ENCODE peak calls at places on chromosomes 3 and 15, in ten cellular contexts. O is heart left ventricle, J is transverse colon, C is NB4, I is breast epithelium, X is HCT116, K is ovary, T is IMR-90, V is GM12892, Q is spleen. H is an unnamed sample.

GRCh38 chr15:87215100-87215499 is 1041.4 kb downstream of the NTRK3 start:
- DNase-seq in T (no peak), C (no peak), O (no peak), J (no peak), V (no peak), Q (no peak), K (no peak), X (no peak), I (no peak), H (no peak)

GRCh38 chr3:124997303-124998246 is 58.2 kb downstream of the HEG1 start:
- DNase-seq in V (no peak), X (no peak), Q (no peak), K (no peak), T (no peak), I (no peak), C (no peak), O (no peak), J (no peak), H (no peak)

GRCh38 chr3:140406655-140407054 is 271.2 kb upstream of the TRIM42 start:
- DNase-seq in I (no peak), V (no peak), X (no peak), O (no peak), J (no peak), T (no peak), Q (no peak), K (no peak), C (no peak), H (no peak)

GRCh38 chr3:132029182-132029902 is 5.5 kb downstream of the CPNE4 start:
- DNase-seq in I (peak; percentile 41), O (peak; percentile 75), Q (peak; percentile 88), T (peak; percentile 61), X (peak; percentile 69), C (peak; percentile 75), V (peak; percentile 30), J (peak; percentile 74), K (peak; percentile 44), H (peak; percentile 86)

GRCh38 chr15:76221085-76221767 is 90.0 kb downstream of the ETFA start:
- DNase-seq in O (no peak), I (no peak), V (no peak), C (no peak), T (no peak), J (no peak), K (no peak), Q (no peak), X (no peak), H (no peak)

GRCh38 chr15:34583399-34584320 is at the start of gene GOLGA8B:
- DNase-seq in V (peak; percentile 82), T (peak; percentile 41), I (no peak), J (peak; percentile 79), X (peak; percentile 38), O (peak; percentile 57), C (peak; percentile 77), K (peak; percentile 75), Q (peak; percentile 93), H (peak; percentile 74)

GRCh38 chr3:189563841-189564563 is 67.2 kb upstream of the TP63 start:
- DNase-seq in K (no peak), V (peak; percentile 10), I (no peak), T (peak; percentile 78), X (no peak), Q (no peak), J (no peak), C (peak; percentile 11), O (no peak), H (no peak)

GRCh38 chr3:148466143-148466542 is 231.6 kb upstream of the AGTR1 start:
- DNase-seq in I (no peak), J (no peak), T (peak; percentile 73), X (no peak), V (no peak), K (no peak), C (no peak), Q (no peak), O (no peak), H (no peak)

GRCh38 chr15:31241888-31242287 is 84.7 kb upstream of the KLF13 start:
- DNase-seq in Q (no peak), O (no peak), J (no peak), C (no peak), K (no peak), T (no peak), I (no peak), X (no peak), V (no peak), H (no peak)

GRCh38 chr3:143627336-143627735 is 220.9 kb downstream of the SLC9A9 start:
- DNase-seq in X (no peak), K (no peak), C (no peak), J (no peak), O (no peak), I (no peak), T (peak; percentile 3), Q (no peak), V (no peak), H (no peak)

GRCh38 chr3:170178631-170179030 is 2.9 kb downstream of the PHC3 start:
- DNase-seq in J (peak; percentile 41), C (peak; percentile 32), K (no peak), V (no peak), I (no peak), Q (no peak), X (no peak), O (no peak), T (no peak), H (no peak)

GRCh38 chr3:107235923-107236315 is 141.3 kb upstream of the CCDC54 start:
- DNase-seq in K (no peak), I (no peak), V (peak; percentile 18), Q (no peak), C (peak; percentile 77), T (peak; percentile 89), O (peak; percentile 52), J (peak; percentile 20), X (peak; percentile 68), H (peak; percentile 80)

GRCh38 chr3:133573054-133573628 is 345 bp upstream of the CDV3 start:
- DNase-seq in O (peak; percentile 100), Q (peak; percentile 100), K (peak; percentile 100), T (peak; percentile 100), X (peak; percentile 100), I (peak; percentile 100), J (peak; percentile 100), V (peak; percentile 61), C (peak; percentile 100), H (no peak)

DNA sequence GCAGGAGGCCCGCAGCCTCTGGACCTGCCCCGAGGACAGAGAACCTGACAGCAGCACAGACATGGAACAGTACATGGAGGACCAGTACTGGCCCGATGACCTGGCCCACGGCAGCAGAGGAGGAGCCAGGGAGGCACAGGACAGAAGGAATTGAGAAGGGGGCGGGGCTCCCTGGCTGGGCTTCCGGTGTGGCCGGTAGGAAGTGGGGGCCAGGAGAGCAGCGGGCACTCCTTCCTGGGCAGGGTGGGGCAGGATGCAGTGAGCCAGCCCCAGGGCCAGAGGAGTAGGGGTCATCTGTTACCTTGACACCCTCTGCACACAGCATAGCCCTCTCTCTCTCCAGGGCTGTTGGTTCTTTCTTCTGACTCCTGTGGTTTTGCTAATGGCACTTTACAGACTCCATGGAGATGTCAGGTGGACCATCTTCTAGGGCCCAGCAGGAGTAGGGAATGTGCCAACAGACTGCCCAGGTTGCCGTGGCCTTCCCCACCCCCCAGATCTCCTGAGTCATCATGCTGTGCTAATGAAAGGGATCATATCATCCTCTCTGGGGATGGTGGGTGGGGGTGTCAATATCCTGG is 8.6 kb upstream of the ISG20 start:
- DNase-seq in J (peak; percentile 77), T (no peak), V (no peak), X (no peak), Q (peak; percentile 87), K (no peak), C (no peak), I (no peak), O (no peak), H (peak; percentile 52)
- TF ChIP-seq POLR2A in J (no peak), T (no peak), V (no peak), X (no peak), Q (no peak), K (no peak), C (no peak), I (no peak), O (no peak), H (no peak)

DNA sequence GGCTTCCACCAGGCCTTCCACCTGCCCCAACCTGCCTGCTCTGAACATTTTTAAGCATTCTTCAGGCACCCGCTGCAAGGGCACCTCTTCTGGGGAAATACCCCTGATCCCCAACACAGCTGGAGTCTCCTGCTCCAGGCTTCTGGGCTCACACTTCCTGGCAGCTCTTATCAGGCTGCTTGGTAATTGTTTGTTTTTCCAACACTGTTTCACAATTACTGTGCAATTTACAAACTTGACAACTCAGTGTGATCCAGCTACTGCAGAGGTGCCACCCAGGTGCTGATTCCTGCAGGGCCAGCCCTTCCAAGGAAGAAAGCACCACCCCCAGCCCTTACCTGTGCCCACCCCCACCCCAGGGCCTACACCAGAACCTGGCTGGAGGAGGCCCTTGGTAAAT is 66.6 kb downstream of the MAGEF1 start:
- DNase-seq in V (no peak), X (no peak), C (no peak), Q (no peak), T (peak; percentile 20), O (no peak), K (no peak), J (peak; percentile 27), I (no peak), H (no peak)
- TF ChIP-seq POLR2A in V (no peak), X (no peak), C (no peak), Q (no peak), T (no peak), O (no peak), K (no peak), J (no peak), I (no peak), H (no peak)

GRCh38 chr3:56801597-56802410 is at the start of gene ARHGEF3:
- DNase-seq in Q (peak; percentile 98), X (peak; percentile 72), T (peak; percentile 48), K (peak; percentile 91), I (peak; percentile 75), C (peak; percentile 60), J (peak; percentile 88), O (peak; percentile 89), V (peak; percentile 83), H (peak; percentile 81)
- TF ChIP-seq POLR2A in Q (peak; percentile 92), X (peak; percentile 57), T (peak; percentile 41), K (peak; percentile 90), I (peak; percentile 36), C (no peak), J (peak; percentile 76), O (peak; percentile 94), V (peak; percentile 63), H (peak; percentile 29)

DNA sequence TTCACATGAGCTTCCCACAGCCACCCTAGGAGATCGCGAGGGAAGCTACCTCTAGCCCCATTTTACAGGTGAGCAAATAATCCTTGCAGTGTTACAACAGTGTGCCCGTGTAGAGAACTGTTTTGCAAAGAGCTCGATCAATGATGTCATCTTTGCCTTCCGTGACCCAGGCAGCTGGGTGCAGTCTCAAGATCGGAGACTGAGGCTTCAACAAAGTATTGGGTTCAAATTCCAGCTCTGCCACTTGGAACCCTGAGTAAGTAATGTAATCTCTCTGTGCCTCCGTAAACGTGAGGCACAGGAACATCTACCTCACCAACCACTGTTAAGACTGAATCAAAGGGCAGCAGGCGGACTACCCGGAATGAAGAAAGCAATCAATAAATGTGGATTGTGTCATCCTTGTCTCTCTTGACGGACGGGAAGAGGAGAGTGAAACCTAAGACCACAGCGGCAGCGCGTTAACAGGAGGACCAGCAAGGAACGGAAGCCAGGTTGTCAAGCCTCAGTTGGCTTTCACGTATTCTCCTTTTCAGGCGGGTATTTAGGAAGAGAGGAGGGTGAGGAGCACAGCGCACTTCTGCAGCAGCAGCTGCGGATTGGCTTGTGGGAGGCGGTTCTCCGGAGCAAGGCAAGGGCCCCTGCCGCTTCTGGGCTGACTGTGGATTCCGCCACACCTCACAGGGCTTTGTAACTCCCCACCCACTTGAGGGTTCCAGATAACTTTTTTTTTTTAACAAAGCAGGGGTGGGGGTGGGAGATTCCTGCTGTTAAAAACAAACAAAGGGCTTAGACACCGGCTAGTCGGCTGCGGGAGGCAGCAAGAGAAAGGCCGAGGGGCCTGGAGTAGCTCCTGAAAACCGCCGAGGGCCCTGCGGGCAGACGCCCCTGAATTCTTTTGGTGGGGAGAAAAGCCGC is 1.5 kb upstream of the SMAD3 start:
- DNase-seq in Q (no peak), O (peak; percentile 34), X (peak; percentile 89), V (no peak), T (peak; percentile 17), I (no peak), J (peak; percentile 61), C (peak; percentile 94), K (peak; percentile 44), H (peak; percentile 67)
- TF ChIP-seq POLR2A in Q (no peak), O (no peak), X (peak; percentile 64), V (no peak), T (no peak), I (no peak), J (peak; percentile 72), C (peak; percentile 65), K (no peak), H (no peak)